ENCODE peak calls at places on chromosomes 3 and 15, in nine cellular contexts. Z is foreskin fibroblast, I is upper lobe of left lung, E is pancreas, M is GM13977, V is AG09309, L is GM10248, K is chondrocyte, N is mesothelial cell of epicardium. B is an unnamed sample.
A peak's percentile ranks its signal among the peaks of the same experiment; 100 is the strongest.

GRCh38 chr15:91357011-91357410 is 257.0 kb downstream of the SV2B start:
- DNase-seq in Z (no peak), I (no peak), E (no peak), M (no peak), V (no peak), L (no peak), K (no peak), N (no peak), B (no peak)

GRCh38 chr3:42698911-42699230 is 3.7 kb downstream of the HHATL start:
- DNase-seq in Z (no peak), I (peak; percentile 63), E (no peak), M (no peak), V (no peak), L (no peak), K (no peak), N (no peak), B (no peak)

GRCh38 chr15:88002721-88003120 is 253.8 kb downstream of the NTRK3 start:
- DNase-seq in Z (no peak), I (no peak), E (no peak), M (no peak), V (no peak), L (no peak), K (no peak), N (no peak), B (no peak)

GRCh38 chr15:58489289-58489688 is 57.5 kb downstream of the LIPC start:
- DNase-seq in Z (no peak), I (no peak), E (no peak), M (no peak), V (no peak), L (no peak), K (no peak), N (no peak), B (no peak)

GRCh38 chr15:70465812-70466211 is 297.5 kb downstream of the UACA start:
- DNase-seq in Z (no peak), I (no peak), E (no peak), M (no peak), V (no peak), L (no peak), K (no peak), N (no peak), B (no peak)

GRCh38 chr3:57256844-57257243 is 29.3 kb downstream of the APPL1 start:
- DNase-seq in Z (no peak), I (no peak), E (no peak), M (no peak), V (no peak), L (no peak), K (no peak), N (no peak), B (no peak)

GRCh38 chr3:36058404-36059035 is 321.8 kb upstream of the STAC start:
- DNase-seq in Z (no peak), I (no peak), E (no peak), M (no peak), V (no peak), L (no peak), K (no peak), N (no peak), B (no peak)

GRCh38 chr3:86109434-86109833 is 881.5 kb downstream of the VGLL3 start:
- DNase-seq in Z (no peak), I (no peak), E (no peak), M (no peak), V (no peak), L (no peak), K (no peak), N (no peak), B (no peak)

GRCh38 chr3:66092175-66092990 is 53.7 kb upstream of the MAGI1 start:
- DNase-seq in Z (peak; percentile 33), I (no peak), E (no peak), M (no peak), V (peak; percentile 32), L (no peak), K (no peak), N (no peak), B (no peak)

GRCh38 chr3:13727890-13728289 is 152.0 kb downstream of the WNT7A start:
- DNase-seq in Z (no peak), I (no peak), E (no peak), M (no peak), V (no peak), L (no peak), K (no peak), N (no peak), B (no peak)

GRCh38 chr15:39345176-39345575 is 235.7 kb upstream of the THBS1 start:
- DNase-seq in Z (peak; percentile 61), I (no peak), E (no peak), M (no peak), V (peak; percentile 98), L (no peak), K (no peak), N (no peak), B (no peak)

DNA sequence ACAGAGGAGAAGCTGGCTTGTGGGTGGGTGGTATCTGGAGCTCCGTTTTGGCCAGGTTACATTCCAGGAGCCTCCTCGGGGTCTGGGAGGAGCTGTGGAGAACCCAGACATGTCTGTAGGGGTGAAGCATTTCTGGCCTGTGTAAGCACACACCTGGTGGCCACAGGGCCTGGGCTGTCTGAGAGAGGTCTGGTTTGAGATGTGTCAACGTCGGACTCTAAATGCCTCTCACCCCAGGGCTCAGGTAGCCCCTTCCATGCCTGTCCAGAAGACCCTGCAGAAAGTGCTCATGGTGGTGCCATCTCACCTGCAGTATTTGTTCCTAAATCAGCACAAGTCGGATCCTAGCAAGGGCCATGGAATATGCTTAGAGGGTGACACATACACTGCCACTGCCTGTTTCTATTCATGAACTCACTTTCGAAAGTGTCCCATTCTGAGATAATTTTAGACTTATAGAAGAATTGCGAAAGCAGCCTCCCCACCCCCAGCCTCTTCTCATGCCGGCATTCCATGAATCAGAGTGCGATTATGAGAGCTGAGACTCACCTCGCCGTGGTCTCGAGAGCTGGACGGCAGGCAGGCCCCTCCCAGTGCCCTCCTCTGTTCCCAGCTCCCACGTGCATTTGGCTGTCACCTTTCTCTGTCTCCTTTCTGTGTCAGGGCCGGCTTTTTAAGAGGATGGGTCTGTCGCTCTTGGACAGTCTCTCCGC is 63.7 kb downstream of the KLF15 start:
- DNase-seq in Z (peak; percentile 15), I (peak; percentile 90), E (no peak), M (no peak), V (no peak), L (no peak), K (no peak), N (no peak), B (no peak)
- TF ChIP-seq CTCF in Z (no peak), I (no peak), E (no peak), M (no peak), V (no peak), L (no peak), K (no peak), N (no peak), B (no peak)

DNA sequence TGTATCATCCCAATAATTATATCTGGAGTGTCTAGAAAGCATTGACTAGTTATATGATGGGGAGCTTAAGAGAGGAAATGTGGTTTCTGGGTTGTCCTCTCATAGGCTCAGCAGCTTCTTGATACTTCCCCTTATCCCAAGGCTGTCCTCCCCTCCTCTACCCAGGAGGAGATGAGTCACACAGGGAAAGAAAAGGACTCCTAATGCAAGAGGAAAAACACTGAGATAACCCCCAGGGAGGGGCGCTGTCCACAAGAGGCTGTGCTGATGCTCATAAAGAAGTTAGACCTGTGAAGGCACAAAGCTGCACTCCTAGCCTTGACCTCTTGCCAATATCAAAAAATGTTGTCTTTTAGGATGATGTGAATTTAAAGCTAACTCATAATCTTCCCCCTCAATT is 28.8 kb upstream of the GYG1 start:
- DNase-seq in Z (peak; percentile 81), I (peak; percentile 38), E (no peak), M (no peak), V (peak; percentile 43), L (no peak), K (no peak), N (no peak), B (peak; percentile 31)
- TF ChIP-seq CTCF in Z (no peak), I (no peak), E (no peak), M (peak; percentile 31), V (peak; percentile 32), L (no peak), K (peak; percentile 60), N (no peak), B (no peak)

GRCh38 chr3:143138948-143139347 is 19.4 kb downstream of the CHST2 start:
- DNase-seq in Z (no peak), I (no peak), E (no peak), M (no peak), V (no peak), L (no peak), K (no peak), N (no peak), B (no peak)

GRCh38 chr3:143135150-143135549 is 15.6 kb downstream of the CHST2 start:
- DNase-seq in Z (peak; percentile 97), I (peak; percentile 45), E (no peak), M (no peak), V (peak; percentile 84), L (no peak), K (no peak), N (no peak), B (no peak)

GRCh38 chr3:143132246-143132980 is 12.8 kb downstream of the CHST2 start:
- DNase-seq in Z (no peak), I (no peak), E (no peak), M (peak; percentile 30), V (no peak), L (no peak), K (no peak), N (no peak), B (no peak)

GRCh38 chr3:143137637-143138036 is 18.1 kb downstream of the CHST2 start:
- DNase-seq in Z (no peak), I (no peak), E (no peak), M (no peak), V (no peak), L (no peak), K (no peak), N (no peak), B (no peak)

DNA sequence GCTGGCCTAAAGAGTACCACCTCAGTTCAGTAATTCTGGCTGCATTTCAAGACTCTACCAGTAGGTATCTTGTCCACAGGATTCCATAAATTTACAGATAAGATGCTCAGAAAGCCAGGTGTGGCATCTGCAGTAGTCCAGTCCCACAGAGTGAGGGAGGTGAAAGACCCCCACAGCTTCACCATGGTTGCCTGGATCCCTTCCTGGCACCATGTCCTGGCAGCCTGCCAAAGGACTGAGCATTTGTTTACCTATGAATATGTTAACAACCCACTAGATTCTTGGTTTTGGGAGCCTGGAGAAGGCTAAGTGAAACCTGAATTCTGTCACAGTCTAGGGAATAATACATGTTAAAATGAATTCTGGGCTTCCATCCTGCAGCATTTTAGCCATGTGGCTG is 14.9 kb downstream of the CHST2 start:
- DNase-seq in Z (peak; percentile 40), I (no peak), E (peak; percentile 17), M (no peak), V (no peak), L (no peak), K (no peak), N (no peak), B (no peak)
- TF ChIP-seq CTCF in Z (no peak), I (no peak), E (no peak), M (no peak), V (no peak), L (no peak), K (no peak), N (no peak), B (no peak)

DNA sequence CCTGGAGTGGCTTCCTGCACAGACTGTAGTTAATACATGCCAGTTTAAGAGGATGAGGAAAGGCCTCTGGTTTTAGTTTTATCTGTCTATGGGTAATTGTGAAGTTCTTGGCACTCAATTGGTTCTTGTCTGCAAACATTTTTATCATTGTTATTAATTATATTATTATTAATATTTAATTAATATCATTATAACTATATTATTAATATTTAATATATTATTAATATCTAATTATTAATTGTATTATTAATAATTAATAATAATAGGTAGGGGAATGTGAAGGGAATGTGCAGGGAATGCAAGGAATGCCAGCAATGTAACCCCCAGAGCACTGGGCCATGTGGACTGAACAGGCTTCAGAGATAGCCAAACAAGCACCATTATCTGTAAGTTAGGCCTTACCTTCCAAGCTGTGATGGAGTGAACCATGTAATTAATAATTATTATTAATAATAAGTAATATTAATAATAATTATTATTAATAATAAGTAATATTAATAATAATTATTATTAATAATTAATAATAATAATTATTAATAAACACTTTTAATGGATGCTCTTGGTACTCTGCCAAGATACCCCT is 79.8 kb upstream of the NMNAT3 start:
- DNase-seq in Z (no peak), I (no peak), E (no peak), M (no peak), V (no peak), L (no peak), K (no peak), N (no peak), B (no peak)
- TF ChIP-seq CTCF in Z (no peak), I (no peak), E (no peak), M (no peak), V (no peak), L (no peak), K (no peak), N (no peak), B (no peak)